ENCODE peak calls at places on chromosomes 4 and X, in eight cellular contexts. One of them, this sample, is unnamed.

GRCh38 chrX:108735087-108735679 is 1.2 kb downstream of the IRS4 start:
- DNase-seq in aorta: no peak
- DNase-seq in effector memory CD4-positive, alpha-beta T cell: no peak
- DNase-seq in naive thymus-derived CD4-positive, alpha-beta T cell: no peak
- DNase-seq in lower lobe of right lung: no peak
- DNase-seq in body of pancreas: peak
- DNase-seq in mesendoderm: peak
- DNase-seq in fibroblast of lung: no peak
- DNase-seq in this sample: no peak

GRCh38 chr4:2799971-2800690 is 7.2 kb downstream of the SH3BP2 start:
- DNase-seq in fibroblast of lung: no peak
- DNase-seq in aorta: peak
- DNase-seq in mesendoderm: no peak
- DNase-seq in effector memory CD4-positive, alpha-beta T cell: no peak
- DNase-seq in lower lobe of right lung: peak
- DNase-seq in naive thymus-derived CD4-positive, alpha-beta T cell: no peak
- DNase-seq in body of pancreas: peak
- DNase-seq in this sample: peak

GRCh38 chrX:75273483-75273882 is 402 bp upstream of the UPRT start:
- DNase-seq in body of pancreas: peak
- DNase-seq in aorta: no peak
- DNase-seq in fibroblast of lung: no peak
- DNase-seq in mesendoderm: peak
- DNase-seq in effector memory CD4-positive, alpha-beta T cell: no peak
- DNase-seq in naive thymus-derived CD4-positive, alpha-beta T cell: no peak
- DNase-seq in lower lobe of right lung: no peak
- DNase-seq in this sample: no peak

GRCh38 chr4:142817442-142817841 is 28.7 kb downstream of the INPP4B start:
- DNase-seq in effector memory CD4-positive, alpha-beta T cell: no peak
- DNase-seq in mesendoderm: peak
- DNase-seq in naive thymus-derived CD4-positive, alpha-beta T cell: peak
- DNase-seq in fibroblast of lung: peak
- DNase-seq in lower lobe of right lung: no peak
- DNase-seq in body of pancreas: no peak
- DNase-seq in aorta: peak
- DNase-seq in this sample: no peak

GRCh38 chr4:176784816-176785215 is 7.9 kb downstream of the VEGFC start:
- DNase-seq in body of pancreas: no peak
- DNase-seq in lower lobe of right lung: no peak
- DNase-seq in aorta: no peak
- DNase-seq in effector memory CD4-positive, alpha-beta T cell: no peak
- DNase-seq in mesendoderm: no peak
- DNase-seq in naive thymus-derived CD4-positive, alpha-beta T cell: no peak
- DNase-seq in fibroblast of lung: peak
- DNase-seq in this sample: no peak

GRCh38 chr4:26433556-26433955 is 56.7 kb downstream of the CCKAR start:
- DNase-seq in fibroblast of lung: no peak
- DNase-seq in lower lobe of right lung: no peak
- DNase-seq in body of pancreas: no peak
- DNase-seq in effector memory CD4-positive, alpha-beta T cell: no peak
- DNase-seq in naive thymus-derived CD4-positive, alpha-beta T cell: no peak
- DNase-seq in aorta: no peak
- DNase-seq in mesendoderm: no peak
- DNase-seq in this sample: no peak

GRCh38 chr4:172758586-172759340 is 409.8 kb upstream of the GALNT7 start:
- DNase-seq in naive thymus-derived CD4-positive, alpha-beta T cell: no peak
- DNase-seq in body of pancreas: no peak
- DNase-seq in lower lobe of right lung: no peak
- DNase-seq in effector memory CD4-positive, alpha-beta T cell: no peak
- DNase-seq in aorta: no peak
- DNase-seq in mesendoderm: no peak
- DNase-seq in fibroblast of lung: peak
- DNase-seq in this sample: no peak

GRCh38 chrX:118534716-118535493 is 39.3 kb downstream of the DOCK11 start:
- DNase-seq in aorta: no peak
- DNase-seq in body of pancreas: no peak
- DNase-seq in naive thymus-derived CD4-positive, alpha-beta T cell: no peak
- DNase-seq in lower lobe of right lung: no peak
- DNase-seq in effector memory CD4-positive, alpha-beta T cell: no peak
- DNase-seq in fibroblast of lung: no peak
- DNase-seq in mesendoderm: peak
- DNase-seq in this sample: no peak

GRCh38 chr4:52096048-52096447 is 44.9 kb downstream of the SPATA18 start:
- DNase-seq in mesendoderm: no peak
- DNase-seq in fibroblast of lung: no peak
- DNase-seq in body of pancreas: no peak
- DNase-seq in aorta: no peak
- DNase-seq in naive thymus-derived CD4-positive, alpha-beta T cell: no peak
- DNase-seq in effector memory CD4-positive, alpha-beta T cell: no peak
- DNase-seq in lower lobe of right lung: no peak
- DNase-seq in this sample: no peak

GRCh38 chr4:90025248-90025647 is 101.9 kb upstream of the CCSER1 start:
- DNase-seq in lower lobe of right lung: no peak
- DNase-seq in mesendoderm: peak
- DNase-seq in fibroblast of lung: peak
- DNase-seq in body of pancreas: no peak
- DNase-seq in effector memory CD4-positive, alpha-beta T cell: no peak
- DNase-seq in aorta: no peak
- DNase-seq in naive thymus-derived CD4-positive, alpha-beta T cell: no peak
- DNase-seq in this sample: no peak

GRCh38 chr4:4606321-4606720 is 64.5 kb upstream of the STX18 start:
- DNase-seq in aorta: no peak
- DNase-seq in effector memory CD4-positive, alpha-beta T cell: no peak
- DNase-seq in fibroblast of lung: peak
- DNase-seq in naive thymus-derived CD4-positive, alpha-beta T cell: no peak
- DNase-seq in body of pancreas: no peak
- DNase-seq in lower lobe of right lung: no peak
- DNase-seq in mesendoderm: no peak
- DNase-seq in this sample: no peak

GRCh38 chr4:128782875-128783614 is 26.5 kb upstream of the JADE1 start:
- DNase-seq in effector memory CD4-positive, alpha-beta T cell: no peak
- DNase-seq in fibroblast of lung: no peak
- DNase-seq in aorta: peak
- DNase-seq in body of pancreas: no peak
- DNase-seq in mesendoderm: no peak
- DNase-seq in lower lobe of right lung: no peak
- DNase-seq in naive thymus-derived CD4-positive, alpha-beta T cell: no peak
- DNase-seq in this sample: no peak

GRCh38 chrX:11970935-11971334 is 167.3 kb upstream of the FRMPD4 start:
- DNase-seq in aorta: no peak
- DNase-seq in lower lobe of right lung: no peak
- DNase-seq in body of pancreas: no peak
- DNase-seq in mesendoderm: no peak
- DNase-seq in effector memory CD4-positive, alpha-beta T cell: no peak
- DNase-seq in fibroblast of lung: peak
- DNase-seq in naive thymus-derived CD4-positive, alpha-beta T cell: no peak
- DNase-seq in this sample: no peak

GRCh38 chrX:132631579-132632232 is 142.9 kb upstream of the MBNL3 start:
- DNase-seq in lower lobe of right lung: no peak
- DNase-seq in body of pancreas: no peak
- DNase-seq in naive thymus-derived CD4-positive, alpha-beta T cell: peak
- DNase-seq in fibroblast of lung: peak
- DNase-seq in aorta: no peak
- DNase-seq in mesendoderm: peak
- DNase-seq in effector memory CD4-positive, alpha-beta T cell: no peak
- DNase-seq in this sample: no peak

GRCh38 chr4:176400816-176401461 is 81.2 kb downstream of the SPCS3 start:
- DNase-seq in body of pancreas: no peak
- DNase-seq in aorta: no peak
- DNase-seq in effector memory CD4-positive, alpha-beta T cell: no peak
- DNase-seq in lower lobe of right lung: no peak
- DNase-seq in naive thymus-derived CD4-positive, alpha-beta T cell: no peak
- DNase-seq in fibroblast of lung: peak
- DNase-seq in mesendoderm: no peak
- DNase-seq in this sample: no peak

GRCh38 chr4:37827030-37827705 is 682 bp downstream of the PGM2 start:
- DNase-seq in naive thymus-derived CD4-positive, alpha-beta T cell: no peak
- DNase-seq in fibroblast of lung: peak
- DNase-seq in effector memory CD4-positive, alpha-beta T cell: no peak
- DNase-seq in mesendoderm: peak
- DNase-seq in aorta: no peak
- DNase-seq in lower lobe of right lung: no peak
- DNase-seq in body of pancreas: no peak
- DNase-seq in this sample: no peak

GRCh38 chrX:14939644-14940043 is 66.4 kb downstream of the MOSPD2 start:
- DNase-seq in aorta: no peak
- DNase-seq in mesendoderm: peak
- DNase-seq in lower lobe of right lung: no peak
- DNase-seq in body of pancreas: no peak
- DNase-seq in naive thymus-derived CD4-positive, alpha-beta T cell: no peak
- DNase-seq in effector memory CD4-positive, alpha-beta T cell: no peak
- DNase-seq in fibroblast of lung: no peak
- DNase-seq in this sample: no peak

DNA sequence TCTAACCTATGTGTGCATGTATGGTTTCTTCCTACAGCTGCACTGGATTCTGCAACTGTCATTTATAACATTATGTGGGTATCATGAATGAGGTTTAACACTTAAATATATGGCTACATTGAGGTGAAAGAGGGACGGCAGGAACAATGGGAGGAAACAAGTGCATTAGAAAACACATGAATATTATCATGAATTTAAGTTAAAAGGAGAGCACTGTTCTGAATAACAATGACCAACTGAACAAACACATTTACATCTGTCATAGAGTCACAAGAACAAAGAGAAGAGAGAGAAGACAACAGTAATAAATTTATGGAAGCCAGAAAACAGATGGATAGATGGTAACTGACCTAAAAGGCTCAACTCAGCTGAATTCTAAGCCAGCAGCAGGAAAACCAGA is 527.1 kb upstream of the DIPK2B start:
- DNase-seq in aorta: no peak
- DNase-seq in body of pancreas: no peak
- DNase-seq in mesendoderm: no peak
- DNase-seq in effector memory CD4-positive, alpha-beta T cell: no peak
- DNase-seq in lower lobe of right lung: no peak
- DNase-seq in naive thymus-derived CD4-positive, alpha-beta T cell: no peak
- DNase-seq in fibroblast of lung: no peak
- DNase-seq in this sample: no peak
- H3K27ac ChIP-seq in aorta: no peak
- H3K27ac ChIP-seq in body of pancreas: no peak
- H3K27ac ChIP-seq in mesendoderm: no peak
- H3K27ac ChIP-seq in effector memory CD4-positive, alpha-beta T cell: no peak
- H3K27ac ChIP-seq in lower lobe of right lung: no peak
- H3K27ac ChIP-seq in naive thymus-derived CD4-positive, alpha-beta T cell: no peak
- H3K27ac ChIP-seq in fibroblast of lung: no peak
- H3K27ac ChIP-seq in this sample: no peak

GRCh38 chrX:40132751-40133150 is 35.0 kb upstream of the BCOR start:
- DNase-seq in effector memory CD4-positive, alpha-beta T cell: no peak
- DNase-seq in lower lobe of right lung: peak
- DNase-seq in mesendoderm: no peak
- DNase-seq in aorta: peak
- DNase-seq in fibroblast of lung: peak
- DNase-seq in naive thymus-derived CD4-positive, alpha-beta T cell: no peak
- DNase-seq in body of pancreas: peak
- DNase-seq in this sample: no peak
- H3K27ac ChIP-seq in effector memory CD4-positive, alpha-beta T cell: no peak
- H3K27ac ChIP-seq in lower lobe of right lung: no peak
- H3K27ac ChIP-seq in mesendoderm: no peak
- H3K27ac ChIP-seq in aorta: peak
- H3K27ac ChIP-seq in fibroblast of lung: no peak
- H3K27ac ChIP-seq in naive thymus-derived CD4-positive, alpha-beta T cell: no peak
- H3K27ac ChIP-seq in body of pancreas: peak
- H3K27ac ChIP-seq in this sample: no peak

DNA sequence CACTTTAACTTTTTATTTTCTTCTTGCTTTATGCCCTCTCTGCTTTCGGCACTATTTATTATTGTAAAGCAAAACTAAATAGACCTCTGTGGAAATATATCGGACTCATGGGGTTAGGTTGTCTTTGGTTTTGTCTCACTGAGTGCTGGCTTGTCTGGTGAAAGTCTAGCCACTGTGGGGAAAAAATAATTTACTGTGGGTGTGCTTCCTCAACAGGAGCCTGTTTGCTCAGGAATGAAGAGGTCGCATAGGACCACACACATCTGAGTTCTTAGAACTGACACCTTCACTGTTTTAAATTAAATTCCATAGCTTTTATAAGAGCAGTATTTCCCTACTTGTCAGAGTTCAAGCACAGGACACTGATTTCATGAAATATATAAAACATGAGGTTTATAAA is 103.0 kb upstream of the BMPR1B start:
- DNase-seq in effector memory CD4-positive, alpha-beta T cell: no peak
- DNase-seq in aorta: no peak
- DNase-seq in body of pancreas: no peak
- DNase-seq in naive thymus-derived CD4-positive, alpha-beta T cell: no peak
- DNase-seq in mesendoderm: no peak
- DNase-seq in lower lobe of right lung: no peak
- DNase-seq in fibroblast of lung: no peak
- DNase-seq in this sample: no peak
- H3K27ac ChIP-seq in effector memory CD4-positive, alpha-beta T cell: no peak
- H3K27ac ChIP-seq in aorta: no peak
- H3K27ac ChIP-seq in body of pancreas: no peak
- H3K27ac ChIP-seq in naive thymus-derived CD4-positive, alpha-beta T cell: no peak
- H3K27ac ChIP-seq in mesendoderm: no peak
- H3K27ac ChIP-seq in lower lobe of right lung: no peak
- H3K27ac ChIP-seq in fibroblast of lung: no peak
- H3K27ac ChIP-seq in this sample: no peak

DNA sequence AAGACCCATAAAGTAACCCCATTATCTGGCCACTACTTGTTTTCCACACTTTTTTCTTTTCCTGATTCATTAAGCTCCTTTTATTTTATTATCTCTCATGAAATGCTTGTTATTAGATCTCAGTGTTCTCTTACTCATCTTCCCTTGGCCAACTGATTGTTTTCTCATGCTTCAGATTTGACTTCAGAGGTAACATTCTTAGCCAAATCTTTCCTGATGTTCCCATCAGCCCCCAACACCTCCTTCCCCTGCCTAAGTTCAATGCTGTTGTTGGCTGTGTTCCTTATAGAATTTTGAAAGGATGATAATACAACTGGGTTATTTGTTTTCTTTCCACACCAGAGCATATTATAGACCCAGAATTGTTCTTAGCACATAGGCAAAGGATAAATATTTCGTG is 75.6 kb downstream of the BMPR1B start:
- DNase-seq in mesendoderm: no peak
- DNase-seq in naive thymus-derived CD4-positive, alpha-beta T cell: no peak
- DNase-seq in aorta: no peak
- DNase-seq in fibroblast of lung: no peak
- DNase-seq in body of pancreas: no peak
- DNase-seq in effector memory CD4-positive, alpha-beta T cell: no peak
- DNase-seq in lower lobe of right lung: no peak
- DNase-seq in this sample: no peak
- H3K27ac ChIP-seq in mesendoderm: no peak
- H3K27ac ChIP-seq in naive thymus-derived CD4-positive, alpha-beta T cell: no peak
- H3K27ac ChIP-seq in aorta: no peak
- H3K27ac ChIP-seq in fibroblast of lung: no peak
- H3K27ac ChIP-seq in body of pancreas: no peak
- H3K27ac ChIP-seq in effector memory CD4-positive, alpha-beta T cell: no peak
- H3K27ac ChIP-seq in lower lobe of right lung: no peak
- H3K27ac ChIP-seq in this sample: no peak

DNA sequence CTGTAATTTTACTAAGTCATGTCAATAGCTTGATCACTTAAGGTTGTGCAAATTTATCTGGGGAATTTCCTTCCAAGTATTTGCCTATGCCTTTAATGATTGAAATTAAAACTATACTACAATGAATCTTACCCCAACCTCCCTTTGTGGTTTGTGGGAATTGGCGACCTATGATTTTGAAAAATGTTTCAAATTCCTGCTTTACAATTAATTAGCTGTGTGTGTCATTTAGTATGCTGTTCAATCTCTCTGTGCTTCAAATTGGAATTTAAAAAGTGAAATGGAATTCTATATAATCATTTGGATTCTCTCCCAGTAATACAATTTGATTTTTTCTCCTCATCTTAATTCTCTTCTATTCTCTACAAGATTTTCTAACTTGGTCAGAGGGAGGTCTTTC is 2319.5 kb downstream of the ARAP2 start:
- DNase-seq in mesendoderm: no peak
- DNase-seq in body of pancreas: no peak
- DNase-seq in aorta: no peak
- DNase-seq in fibroblast of lung: no peak
- DNase-seq in lower lobe of right lung: no peak
- DNase-seq in effector memory CD4-positive, alpha-beta T cell: no peak
- DNase-seq in naive thymus-derived CD4-positive, alpha-beta T cell: no peak
- DNase-seq in this sample: no peak
- H3K27ac ChIP-seq in mesendoderm: no peak
- H3K27ac ChIP-seq in body of pancreas: no peak
- H3K27ac ChIP-seq in aorta: no peak
- H3K27ac ChIP-seq in fibroblast of lung: no peak
- H3K27ac ChIP-seq in lower lobe of right lung: no peak
- H3K27ac ChIP-seq in effector memory CD4-positive, alpha-beta T cell: no peak
- H3K27ac ChIP-seq in naive thymus-derived CD4-positive, alpha-beta T cell: no peak
- H3K27ac ChIP-seq in this sample: no peak

This sample was measured in spleen.